ENCODE peak calls at places on chromosomes 6 and 20, in nine cellular contexts. W, N, Q, H, L, P, V, X and I are unnamed samples.

GRCh38 chr6:125835221-125835744 is 44.5 kb downstream of the NCOA7 start:
- DNase-seq in V (peak; percentile 70), X (no peak), W (no peak), P (peak; percentile 20), L (peak; percentile 66), Q (no peak), N (no peak), H (no peak), I (no peak)

GRCh38 chr20:20321134-20321533 is 46.8 kb upstream of the INSM1 start:
- DNase-seq in V (peak; percentile 2), X (no peak), H (no peak), N (no peak), P (no peak), W (no peak), L (no peak), Q (no peak), I (no peak)

GRCh38 chr6:6883011-6883410 is 224.8 kb upstream of the RREB1 start:
- DNase-seq in L (no peak), H (no peak), W (no peak), P (no peak), X (no peak), N (no peak), Q (no peak), V (no peak), I (no peak)

GRCh38 chr6:79302341-79302740 is 67.9 kb upstream of the HMGN3 start:
- DNase-seq in V (no peak), N (no peak), W (no peak), H (no peak), L (no peak), X (no peak), Q (no peak), P (no peak), I (no peak)

GRCh38 chr20:58691773-58692578 is 624 bp upstream of the NPEPL1 start:
- DNase-seq in V (peak; percentile 85), N (no peak), L (no peak), P (no peak), W (no peak), X (no peak), H (no peak), Q (no peak), I (no peak)

GRCh38 chr6:147003186-147003585 is 201.0 kb upstream of the STXBP5 start:
- DNase-seq in X (no peak), H (no peak), P (no peak), N (no peak), V (peak; percentile 16), W (no peak), Q (no peak), L (no peak), I (no peak)

GRCh38 chr20:17614812-17615644 is 45.2 kb downstream of the DSTN start:
- DNase-seq in Q (no peak), X (no peak), H (no peak), N (no peak), V (no peak), L (no peak), W (peak; percentile 34), P (no peak), I (no peak)

GRCh38 chr6:116012471-116012949 is 48.2 kb downstream of the FRK start:
- DNase-seq in Q (no peak), N (no peak), P (peak; percentile 18), V (no peak), H (no peak), X (no peak), W (no peak), L (no peak), I (no peak)

GRCh38 chr6:52509281-52510212 is 67.3 kb downstream of the TRAM2 start:
- DNase-seq in N (no peak), V (peak; percentile 68), W (no peak), H (no peak), P (peak; percentile 73), L (no peak), X (no peak), Q (no peak), I (no peak)

GRCh38 chr6:100366419-100366818 is 98.3 kb downstream of the SIM1 start:
- DNase-seq in X (no peak), P (peak; percentile 34), W (no peak), Q (no peak), N (no peak), H (no peak), L (no peak), V (peak; percentile 91), I (no peak)